ENCODE peak calls at places on chromosomes 3 and 15, in five cellular contexts. M, W, D, A and C are unnamed samples.

GRCh38 chr3:116030131-116030850 is 407.0 kb downstream of the GAP43 start:
- DNase-seq in W (no peak), A (no peak), D (no peak), M (no peak), C (no peak)

GRCh38 chr3:160394009-160394392 is 5.0 kb downstream of the IFT80 start:
- DNase-seq in A (no peak), D (no peak), M (no peak), W (no peak), C (no peak)

GRCh38 chr15:39270976-39271375 is 309.9 kb upstream of the THBS1 start:
- DNase-seq in M (no peak), A (peak; percentile 98), D (no peak), W (no peak), C (peak; percentile 78)

GRCh38 chr3:12894629-12895028 is 53.3 kb upstream of the RPL32 start:
- DNase-seq in M (no peak), A (no peak), D (no peak), W (no peak), C (no peak)

GRCh38 chr3:156788846-156789245 is 37.3 kb upstream of the LEKR1 start:
- DNase-seq in D (no peak), W (no peak), M (no peak), A (no peak), C (no peak)

GRCh38 chr3:11095932-11096265 is 58.4 kb upstream of the HRH1 start:
- DNase-seq in M (no peak), D (no peak), W (no peak), A (no peak), C (no peak)

GRCh38 chr3:158407844-158408517 is 163.0 kb upstream of the MLF1 start:
- DNase-seq in M (no peak), W (no peak), D (no peak), A (no peak), C (no peak)

GRCh38 chr15:33089878-33090757 is 104.4 kb downstream of the FMN1 start:
- DNase-seq in M (no peak), D (no peak), A (peak; percentile 44), W (no peak), C (peak; percentile 86)